ENCODE peak calls at places on chromosome X, in four cellular contexts. F is globus pallidus, N is NCI-H1092, P is HEK293T. Z is an unnamed sample.

GRCh38 chrX:106302304-106302703 is 134.2 kb downstream of the PWWP3B start:
- DNase-seq in F (no peak), N (no peak), P (no peak), Z (no peak)

GRCh38 chrX:68193234-68193633 is 240.1 kb downstream of the OPHN1 start:
- DNase-seq in F (no peak), N (no peak), P (no peak), Z (no peak)

GRCh38 chrX:49101629-49101984 is 21.9 kb upstream of the WDR45 start:
- DNase-seq in F (no peak), N (no peak), P (no peak), Z (no peak)

GRCh38 chrX:48910926-48911406 is 480 bp downstream of the SLC35A2 start:
- DNase-seq in F (no peak), N (no peak), P (no peak), Z (no peak)

GRCh38 chrX:73850124-73851013 is 287.4 kb downstream of the CHIC1 start:
- DNase-seq in F (no peak), N (no peak), P (peak), Z (no peak)

GRCh38 chrX:13471269-13471668 is 98.1 kb upstream of the EGFL6 start:
- DNase-seq in F (no peak), N (no peak), P (no peak), Z (no peak)

GRCh38 chrX:31355206-31355955 is 283.5 kb upstream of the FTHL17 start:
- DNase-seq in F (no peak), N (no peak), P (no peak), Z (no peak)

GRCh38 chrX:68870357-68870756 is 41.5 kb downstream of the EFNB1 start:
- DNase-seq in F (no peak), N (no peak), P (no peak), Z (no peak)

GRCh38 chrX:7414753-7415152 is 266.8 kb upstream of the PUDP start:
- DNase-seq in F (no peak), N (no peak), P (no peak), Z (no peak)

GRCh38 chrX:45803383-45803921 is 602.8 kb upstream of the DIPK2B start:
- DNase-seq in F (no peak), N (no peak), P (no peak), Z (no peak)

GRCh38 chrX:133265331-133265730 is 47.2 kb upstream of the TFDP3 start:
- DNase-seq in F (no peak), N (no peak), P (no peak), Z (no peak)

Z was measured in NCI-H2029.